ENCODE peak calls at places on chromosomes 6 and 20, in eight cellular contexts. H is body of pancreas, J is spleen, T is tibial nerve, M is esophagus squamous epithelium, L is HCT116, A is ovary, D is transverse colon. U is an unnamed sample.

GRCh38 chr6:123804771-123805540 is 1.3 kb downstream of the NKAIN2 start:
- DNase-seq in H (no peak), J (no peak), T (no peak), M (no peak), L (no peak), A (no peak), D (no peak), U (no peak)

GRCh38 chr6:15550724-15551123 is 112.1 kb downstream of the DTNBP1 start:
- DNase-seq in H (no peak), J (no peak), T (no peak), M (no peak), L (no peak), A (no peak), D (no peak), U (no peak)

GRCh38 chr6:66796987-66797386 is 1090.0 kb upstream of the EYS start:
- DNase-seq in H (no peak), J (no peak), T (no peak), M (no peak), L (no peak), A (no peak), D (no peak), U (no peak)

GRCh38 chr20:62141397-62142251 is 1.6 kb downstream of the PSMA7 start:
- DNase-seq in H (no peak), J (no peak), T (no peak), M (no peak), L (no peak), A (no peak), D (no peak), U (peak)

GRCh38 chr6:113094781-113095180 is 747.7 kb downstream of the RFPL4B start:
- DNase-seq in H (no peak), J (no peak), T (no peak), M (no peak), L (no peak), A (no peak), D (no peak), U (no peak)

GRCh38 chr20:4227085-4227821 is 211.9 kb upstream of the RNF24 start:
- DNase-seq in H (no peak), J (no peak), T (no peak), M (no peak), L (no peak), A (no peak), D (no peak), U (no peak)

GRCh38 chr20:50251992-50252491 is 61.4 kb downstream of the CEBPB start:
- DNase-seq in H (no peak), J (no peak), T (no peak), M (no peak), L (no peak), A (no peak), D (no peak), U (no peak)

GRCh38 chr20:20259534-20259933 is 108.4 kb upstream of the INSM1 start:
- DNase-seq in H (no peak), J (no peak), T (no peak), M (no peak), L (no peak), A (no peak), D (no peak), U (no peak)

GRCh38 chr6:30839666-30840065 is 44.7 kb upstream of the DDR1 start:
- DNase-seq in H (no peak), J (no peak), T (no peak), M (no peak), L (no peak), A (no peak), D (peak), U (no peak)

GRCh38 chr6:11043552-11043960 is 549 bp downstream of the ELOVL2 start:
- DNase-seq in H (no peak), J (peak), T (no peak), M (no peak), L (no peak), A (no peak), D (no peak), U (no peak)

GRCh38 chr20:10551732-10552724 is 116.9 kb downstream of the SLX4IP start:
- DNase-seq in H (no peak), J (no peak), T (no peak), M (no peak), L (no peak), A (no peak), D (no peak), U (no peak)

GRCh38 chr20:45269056-45269455 is 14.7 kb upstream of the SLPI start:
- DNase-seq in H (no peak), J (no peak), T (no peak), M (no peak), L (no peak), A (no peak), D (no peak), U (no peak)

GRCh38 chr20:23873370-23874015 is 6.1 kb downstream of the CST5 start:
- DNase-seq in H (no peak), J (no peak), T (no peak), M (no peak), L (no peak), A (no peak), D (no peak), U (no peak)

DNA sequence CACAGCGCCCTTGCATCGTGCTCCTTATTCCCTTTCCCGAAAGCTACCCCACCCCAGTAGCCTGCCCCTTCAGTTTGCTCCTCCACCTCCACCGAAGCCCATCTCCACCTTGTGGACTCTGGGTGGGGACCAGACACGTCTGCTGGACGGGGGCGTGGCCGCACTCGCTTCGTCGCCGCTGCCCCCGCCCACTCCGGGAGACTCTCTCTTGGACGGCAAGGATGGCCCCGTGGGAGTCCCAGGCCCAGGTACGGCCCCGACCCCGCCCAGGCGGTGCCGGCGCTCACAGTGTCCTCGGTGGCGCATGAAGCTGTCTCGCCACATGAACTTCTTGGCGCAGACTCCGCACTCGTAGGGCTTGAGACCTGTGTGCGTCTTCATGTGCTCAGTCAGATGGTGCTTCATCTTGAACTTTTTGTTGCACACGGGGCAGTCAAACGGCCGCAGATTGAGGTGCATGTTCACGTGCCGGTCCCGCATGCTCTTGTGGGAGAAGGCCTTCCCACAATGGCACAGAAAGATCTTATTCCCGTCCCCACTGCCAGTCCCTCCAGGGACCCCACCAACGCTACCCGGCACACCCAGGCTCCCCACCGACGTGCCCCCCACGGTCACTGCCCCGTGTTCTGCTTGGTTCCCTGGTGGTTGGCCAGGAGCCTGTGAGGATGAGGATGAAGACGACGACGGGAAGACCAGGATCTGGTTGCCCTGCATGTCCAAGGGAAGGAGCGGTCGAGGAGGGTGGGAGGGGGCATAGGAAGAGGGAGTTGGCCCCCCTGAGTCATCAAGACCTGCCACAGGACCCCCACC is 1.3 kb upstream of the TAPBP start:
- DNase-seq in H (peak), J (peak), T (peak), M (no peak), L (no peak), A (peak), D (peak), U (no peak)
- TF ChIP-seq POLR2A in H (no peak), J (no peak), T (no peak), M (no peak), L (peak), A (no peak), D (no peak), U (no peak)

GRCh38 chr6:109081516-109081915 is 13.1 kb downstream of the SESN1 start:
- DNase-seq in H (no peak), J (no peak), T (no peak), M (no peak), L (no peak), A (no peak), D (no peak), U (no peak)

GRCh38 chr6:109079981-109080380 is 14.7 kb downstream of the SESN1 start:
- DNase-seq in H (no peak), J (no peak), T (no peak), M (no peak), L (no peak), A (peak), D (no peak), U (peak)

GRCh38 chr6:109081026-109081425 is 13.6 kb downstream of the SESN1 start:
- DNase-seq in H (no peak), J (no peak), T (no peak), M (no peak), L (no peak), A (no peak), D (no peak), U (peak)

GRCh38 chr6:109083657-109084056 is 11.0 kb downstream of the SESN1 start:
- DNase-seq in H (no peak), J (no peak), T (no peak), M (no peak), L (no peak), A (no peak), D (no peak), U (no peak)

GRCh38 chr6:109082178-109082577 is 12.5 kb downstream of the SESN1 start:
- DNase-seq in H (no peak), J (no peak), T (no peak), M (no peak), L (no peak), A (no peak), D (no peak), U (peak)
- TF ChIP-seq CTCF in H (no peak), J (no peak), T (no peak), M (no peak), L (no peak), A (no peak), D (no peak), U (peak)

GRCh38 chr6:109482913-109483743 is at the start of gene ZBTB24:
- DNase-seq in H (peak), J (peak), T (peak), M (peak), L (peak), A (peak), D (peak), U (peak)
- TF ChIP-seq POLR2A in H (peak), J (no peak), T (peak), M (no peak), L (no peak), A (peak), D (peak), U (peak)

DNA sequence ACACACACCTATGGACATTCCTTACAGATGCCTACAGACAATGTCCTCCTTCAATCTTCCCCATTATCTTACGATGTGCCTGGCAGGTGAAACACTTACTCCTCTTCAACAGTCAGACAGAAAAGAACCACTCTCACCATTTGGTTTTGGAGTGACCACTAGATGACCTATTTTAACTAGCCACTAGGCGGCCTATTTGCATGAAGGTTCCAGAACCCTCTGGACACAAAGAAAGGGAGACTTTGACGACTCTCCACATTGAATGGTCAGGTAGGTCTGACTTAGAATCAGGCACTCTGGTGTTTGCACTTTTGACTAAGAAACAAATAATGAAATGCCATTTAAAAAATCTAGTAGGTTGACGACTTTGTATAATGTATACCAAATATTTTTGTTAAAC is 42.0 kb downstream of the PNLDC1 start:
- DNase-seq in H (no peak), J (no peak), T (no peak), M (no peak), L (peak), A (no peak), D (no peak), U (no peak)
- TF ChIP-seq CTCF in H (peak), J (no peak), T (peak), M (no peak), L (peak), A (no peak), D (no peak), U (no peak)

U was measured in gastrocnemius medialis.